ENCODE peak calls at places on chromosomes 7 and 10, in ten cellular contexts. Q is AG04450, F is AG10803, O is NB4, E is mammary epithelial cell, I is IMR-90, X is mesendoderm, T is aorta, J is PC-9, W is cardiac muscle cell. P is an unnamed sample.

GRCh38 chr10:122265896-122266295 is 5.2 kb upstream of the BTBD16 start:
- DNase-seq in I (no peak), J (no peak), Q (no peak), W (no peak), T (no peak), F (no peak), E (no peak), X (no peak), O (no peak), P (no peak)

GRCh38 chr10:124194199-124194824 is 100.9 kb upstream of the CHST15 start:
- DNase-seq in T (no peak), J (no peak), W (no peak), F (no peak), E (no peak), O (no peak), I (no peak), Q (no peak), X (no peak), P (no peak)

GRCh38 chr7:127586346-127586745 is 950 bp upstream of the GCC1 start:
- DNase-seq in I (no peak), Q (no peak), T (no peak), X (peak; percentile 81), F (no peak), E (no peak), J (no peak), W (no peak), O (no peak), P (no peak)

GRCh38 chr7:117212969-117213877 is 109.6 kb downstream of the WNT2 start:
- DNase-seq in Q (no peak), X (peak; percentile 75), W (peak; percentile 72), F (peak; percentile 78), O (peak; percentile 69), J (peak; percentile 53), E (peak; percentile 38), I (peak; percentile 75), T (no peak), P (peak; percentile 52)

GRCh38 chr7:20651960-20652544 is 36.6 kb downstream of the ABCB5 start:
- DNase-seq in O (peak; percentile 26), J (no peak), Q (no peak), F (peak; percentile 24), T (no peak), I (no peak), W (peak; percentile 55), E (no peak), X (no peak), P (no peak)

GRCh38 chr7:72099784-72100183 is 312.4 kb downstream of the CALN1 start:
- DNase-seq in X (no peak), I (no peak), W (no peak), E (no peak), Q (no peak), J (no peak), F (peak; percentile 91), O (no peak), T (no peak), P (no peak)

GRCh38 chr7:54839538-54840213 is 80.7 kb upstream of the SEC61G start:
- DNase-seq in O (peak; percentile 28), E (peak; percentile 73), W (peak; percentile 57), I (peak; percentile 56), X (peak; percentile 64), T (peak; percentile 90), J (peak; percentile 95), F (peak; percentile 46), Q (no peak), P (peak; percentile 75)

GRCh38 chr7:91668217-91668616 is 212.3 kb downstream of the MTERF1 start:
- DNase-seq in E (no peak), Q (no peak), T (no peak), J (no peak), I (no peak), W (no peak), O (no peak), F (no peak), X (no peak), P (no peak)

GRCh38 chr10:125023269-125023668 is 81.3 kb downstream of the ZRANB1 start:
- DNase-seq in E (no peak), I (no peak), T (peak; percentile 74), Q (no peak), F (no peak), O (no peak), W (no peak), J (no peak), X (no peak), P (no peak)

GRCh38 chr7:96199421-96199820 is 122.5 kb downstream of the SLC25A13 start:
- DNase-seq in T (no peak), I (peak; percentile 31), F (peak; percentile 46), E (no peak), W (peak; percentile 8), O (no peak), Q (no peak), X (no peak), J (no peak), P (no peak)

GRCh38 chr10:18665079-18665478 is 5.8 kb downstream of the ARL5B start:
- DNase-seq in I (no peak), J (no peak), W (no peak), X (no peak), E (no peak), Q (no peak), F (no peak), O (no peak), T (no peak), P (no peak)

GRCh38 chr10:18658301-18658991 is 785 bp upstream of the ARL5B start:
- DNase-seq in J (no peak), O (peak; percentile 3), Q (no peak), W (peak; percentile 56), E (peak; percentile 39), I (peak; percentile 36), F (peak; percentile 72), X (no peak), T (no peak), P (no peak)

GRCh38 chr10:18658992-18659783 is at the start of gene ARL5B:
- DNase-seq in W (peak; percentile 100), Q (peak; percentile 99), T (peak; percentile 100), O (peak; percentile 93), I (peak; percentile 99), X (peak; percentile 99), F (peak; percentile 99), J (peak; percentile 91), E (peak; percentile 99), P (peak; percentile 97)

GRCh38 chr10:18659784-18660561 is 742 bp downstream of the ARL5B start:
- DNase-seq in T (no peak), X (peak; percentile 68), F (peak; percentile 25), O (no peak), J (peak; percentile 37), I (peak; percentile 31), E (peak; percentile 81), W (peak; percentile 40), Q (no peak), P (peak; percentile 51)

GRCh38 chr10:18660816-18661431 is 1.7 kb downstream of the ARL5B start:
- DNase-seq in O (no peak), I (no peak), W (no peak), T (no peak), Q (no peak), X (no peak), E (no peak), J (no peak), F (no peak), P (no peak)
- H3K4me3 ChIP-seq in O (peak overlapping the region; percentile 84), I (peak overlapping the region; percentile 32), W (peak overlapping the region; percentile 93), T (no peak overlapping the region), Q (peak overlapping the region; percentile 97), X (no peak overlapping the region), E (peak overlapping the region; percentile 93), J (peak overlapping the region; percentile 89), F (peak overlapping the region; percentile 93), P (no peak overlapping the region)

GRCh38 chr7:149286811-149287400 is 24.9 kb downstream of the ZNF783 start:
- DNase-seq in X (no peak), W (no peak), I (peak; percentile 4), Q (no peak), F (no peak), J (no peak), O (no peak), E (peak; percentile 4), T (peak; percentile 38), P (no peak)

GRCh38 chr7:149289262-149289661 is 27.3 kb downstream of the ZNF783 start:
- DNase-seq in F (no peak), Q (no peak), J (no peak), T (peak; percentile 22), X (no peak), W (no peak), O (no peak), E (no peak), I (no peak), P (no peak)

GRCh38 chr7:149285581-149285975 is 23.6 kb downstream of the ZNF783 start:
- DNase-seq in J (peak; percentile 39), W (peak; percentile 35), O (no peak), T (peak; percentile 82), X (peak; percentile 46), I (peak; percentile 11), E (no peak), F (peak; percentile 16), Q (no peak), P (no peak)

GRCh38 chr7:149289856-149290255 is 27.9 kb downstream of the ZNF783 start:
- DNase-seq in J (no peak), X (no peak), F (no peak), O (no peak), E (no peak), Q (no peak), T (peak; percentile 56), I (no peak), W (no peak), P (no peak)

GRCh38 chr7:149287622-149288021 is 25.6 kb downstream of the ZNF783 start:
- DNase-seq in J (no peak), T (peak; percentile 61), Q (no peak), I (no peak), O (no peak), E (no peak), W (no peak), F (no peak), X (no peak), P (no peak)
- H3K4me3 ChIP-seq in J (no peak overlapping the region), T (no peak overlapping the region), Q (no peak overlapping the region), I (no peak overlapping the region), O (no peak overlapping the region), E (no peak overlapping the region), W (no peak overlapping the region), F (no peak overlapping the region), X (no peak overlapping the region), P (no peak overlapping the region)

DNA sequence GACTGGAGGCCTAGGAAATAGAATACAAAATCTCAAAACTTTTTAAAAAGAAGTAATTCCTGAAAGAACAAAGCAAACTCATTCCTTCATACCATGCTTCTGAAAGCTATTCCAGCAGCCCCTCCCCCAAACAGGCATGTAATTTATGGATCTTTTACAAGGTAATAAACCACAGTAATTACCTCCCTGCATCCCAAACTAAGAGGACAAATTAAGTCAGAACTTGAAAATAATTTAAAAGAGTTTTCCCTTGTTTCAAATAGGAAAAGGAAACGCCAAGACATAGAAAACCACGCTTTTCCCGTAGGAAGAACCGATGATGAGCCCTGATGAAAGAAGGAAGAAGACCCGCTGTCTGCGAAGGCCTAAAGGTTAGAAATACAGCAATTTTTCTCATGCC is 8.9 kb downstream of the HOXA4 start:
- DNase-seq in F (no peak), T (no peak), I (peak; percentile 23), E (no peak), Q (no peak), O (no peak), J (no peak), X (no peak), W (no peak), P (no peak)
- H3K4me3 ChIP-seq in F (no peak overlapping the region), T (peak overlapping the region; percentile 28), I (peak overlapping the region; percentile 48), E (peak overlapping the region; percentile 45), Q (peak overlapping the region; percentile 60), O (no peak overlapping the region), J (no peak overlapping the region), X (no peak overlapping the region), W (no peak overlapping the region), P (peak overlapping the region; percentile 15)

DNA sequence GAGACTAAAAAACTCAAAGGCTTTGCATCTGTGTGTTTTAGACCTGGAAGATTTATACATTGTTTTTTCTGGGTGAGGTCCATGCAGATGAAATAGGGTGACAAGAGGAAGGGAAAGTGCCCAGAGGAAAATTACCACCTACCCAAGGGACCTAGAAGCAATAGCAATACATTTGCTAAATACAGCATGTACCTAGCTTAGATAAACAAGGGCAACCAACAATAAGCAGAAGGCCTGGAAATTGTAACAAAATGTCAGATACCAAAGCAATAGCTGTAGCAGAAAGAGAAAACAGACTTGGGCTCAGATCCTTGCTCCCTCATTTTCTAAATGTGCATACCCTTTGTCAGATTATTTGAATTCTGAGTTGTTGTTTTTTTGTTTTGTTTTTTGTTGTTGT is 318.4 kb upstream of the KMT2E start:
- DNase-seq in T (no peak), E (no peak), I (no peak), Q (no peak), J (no peak), O (no peak), F (no peak), X (no peak), W (no peak), P (no peak)
- H3K4me3 ChIP-seq in T (no peak overlapping the region), E (no peak overlapping the region), I (no peak overlapping the region), Q (no peak overlapping the region), J (no peak overlapping the region), O (no peak overlapping the region), F (no peak overlapping the region), X (no peak overlapping the region), W (no peak overlapping the region), P (no peak overlapping the region)

P was measured in lung.